ENCODE peak calls at places on chromosomes 6 and 20, in five cellular contexts. M is sciatic nerve; K is NCI-H1092; G is activated CD4-positive, alpha-beta T cell treated with anti-CD3 and anti-CD28 coated beads, Interleukin-2, amount 50 U/mL, for 48 hours; F is nephron progenitor cell. Z is an unnamed sample.

GRCh38 chr20:46621492-46621891 is 29.8 kb downstream of the SLC13A3 start:
- DNase-seq in M (no peak), K (no peak), G (no peak), F (no peak), Z (no peak)

GRCh38 chr6:89530982-89531381 is 98.0 kb downstream of the ANKRD6 start:
- DNase-seq in M (no peak), K (no peak), G (no peak), F (no peak), Z (no peak)

GRCh38 chr6:149094934-149095341 is 222.6 kb upstream of the TAB2 start:
- DNase-seq in M (no peak), K (no peak), G (no peak), F (no peak), Z (no peak)

GRCh38 chr6:85432554-85432953 is 17.3 kb upstream of the NT5E start:
- DNase-seq in M (no peak), K (no peak), G (no peak), F (no peak), Z (no peak)

GRCh38 chr6:3868544-3868943 is 19.4 kb downstream of the FAM50B start:
- DNase-seq in M (no peak), K (no peak), G (no peak), F (no peak), Z (no peak)

GRCh38 chr6:106525111-106525884 is 104.0 kb downstream of the RTN4IP1 start:
- DNase-seq in M (no peak), K (no peak), G (no peak), F (no peak), Z (no peak)

GRCh38 chr20:5041433-5041832 is 40.1 kb upstream of the SLC23A2 start:
- DNase-seq in M (no peak), K (no peak), G (no peak), F (no peak), Z (no peak)

GRCh38 chr20:39913274-39913673 is 775.8 kb downstream of the MAFB start:
- DNase-seq in M (no peak), K (no peak), G (no peak), F (no peak), Z (no peak)

GRCh38 chr6:117849087-117849486 is 58.0 kb upstream of the SLC35F1 start:
- DNase-seq in M (no peak), K (no peak), G (no peak), F (no peak), Z (no peak)

GRCh38 chr6:97394160-97394748 is 111.2 kb upstream of the MMS22L start:
- DNase-seq in M (no peak), K (peak; percentile 6), G (peak; percentile 30), F (peak; percentile 45), Z (no peak)

GRCh38 chr6:3902786-3903648 is 53.8 kb downstream of the FAM50B start:
- DNase-seq in M (no peak), K (no peak), G (no peak), F (no peak), Z (no peak)

GRCh38 chr6:33441457-33441856 is 12.9 kb upstream of the ZBTB9 start:
- DNase-seq in M (no peak), K (no peak), G (no peak), F (no peak), Z (no peak)

GRCh38 chr20:62627901-62628612 is 14.2 kb upstream of the SLCO4A1 start:
- DNase-seq in M (no peak), K (no peak), G (no peak), F (no peak), Z (peak; percentile 35)

GRCh38 chr6:18028332-18028731 is 40.9 kb upstream of the KIF13A start:
- DNase-seq in M (no peak), K (no peak), G (no peak), F (no peak), Z (no peak)

GRCh38 chr6:66199146-66199545 is 492.1 kb upstream of the EYS start:
- DNase-seq in M (no peak), K (no peak), G (no peak), F (no peak), Z (no peak)

GRCh38 chr6:144266091-144266649 is 19.0 kb upstream of the UTRN start:
- DNase-seq in M (peak; percentile 72), K (no peak), G (no peak), F (peak; percentile 9), Z (no peak)

GRCh38 chr6:169221264-169221663 is 32.4 kb downstream of the THBS2 start:
- DNase-seq in M (peak; percentile 43), K (no peak), G (no peak), F (no peak), Z (no peak)

GRCh38 chr20:16491277-16491912 is 81.9 kb downstream of the KIF16B start:
- DNase-seq in M (no peak), K (no peak), G (no peak), F (no peak), Z (no peak)

GRCh38 chr6:19070520-19070919 is 683.4 kb downstream of the RNF144B start:
- DNase-seq in M (no peak), K (no peak), G (no peak), F (no peak), Z (no peak)

GRCh38 chr6:37784585-37784967 is 35.0 kb upstream of the ZFAND3 start:
- DNase-seq in M (no peak), K (peak; percentile 65), G (no peak), F (no peak), Z (no peak)

GRCh38 chr6:141580988-141581387 is 551.7 kb upstream of the GJE1 start:
- DNase-seq in M (no peak), K (no peak), G (no peak), F (no peak), Z (no peak)

GRCh38 chr6:42406296-42407280 is 45.1 kb downstream of the TRERF1 start:
- DNase-seq in M (no peak), K (no peak), G (peak; percentile 7), F (no peak), Z (peak; percentile 29)

GRCh38 chr20:54433653-54434052 is 41.7 kb upstream of the DOK5 start:
- DNase-seq in M (no peak), K (peak; percentile 87), G (no peak), F (no peak), Z (peak; percentile 60)

GRCh38 chr20:21125072-21125848 is 622 bp upstream of the KIZ start:
- DNase-seq in M (peak; percentile 63), K (peak; percentile 44), G (no peak), F (peak; percentile 34), Z (no peak)

GRCh38 chr6:112086744-112087135 is 542 bp downstream of the TUBE1 start:
- DNase-seq in M (no peak), K (peak; percentile 0), G (no peak), F (no peak), Z (no peak)

GRCh38 chr6:93568169-93568568 is 148.8 kb upstream of the EPHA7 start:
- DNase-seq in M (no peak), K (no peak), G (no peak), F (no peak), Z (no peak)

GRCh38 chr6:155314773-155315515 is 660 bp upstream of the TFB1M start:
- DNase-seq in M (peak; percentile 68), K (peak; percentile 71), G (peak; percentile 75), F (no peak), Z (peak; percentile 74)

GRCh38 chr6:56906752-56907151 is 48.2 kb upstream of the BEND6 start:
- DNase-seq in M (no peak), K (no peak), G (no peak), F (no peak), Z (no peak)

GRCh38 chr6:134846865-134847264 is 103.0 kb downstream of the ALDH8A1 start:
- DNase-seq in M (no peak), K (no peak), G (no peak), F (no peak), Z (peak; percentile 72)

GRCh38 chr6:56570434-56571359 is 72.0 kb downstream of the DST start:
- DNase-seq in M (no peak), K (peak; percentile 6), G (peak; percentile 2), F (no peak), Z (no peak)

GRCh38 chr6:84763397-84764331 is 734 bp downstream of the TBX18 start:
- DNase-seq in M (peak; percentile 78), K (no peak), G (no peak), F (peak; percentile 62), Z (peak; percentile 21)

GRCh38 chr6:112016335-112016734 is 37.6 kb upstream of the CCN6 start:
- DNase-seq in M (no peak), K (no peak), G (peak; percentile 83), F (no peak), Z (no peak)

GRCh38 chr6:168118935-168119334 is 39.9 kb upstream of the FRMD1 start:
- DNase-seq in M (no peak), K (no peak), G (no peak), F (no peak), Z (no peak)

GRCh38 chr6:148987982-148988381 is 241.2 kb downstream of the UST start:
- DNase-seq in M (no peak), K (no peak), G (no peak), F (no peak), Z (no peak)